ENCODE peak calls at places on chromosomes 11 and 22, in four cellular contexts. Y is head of caudate nucleus; B is naive thymus-derived CD4-positive, alpha-beta T cell; U is activated CD4-positive, alpha-beta T cell treated with anti-CD3 and anti-CD28 coated beads, Interleukin-2, amount 10 ng/mL, durations not matched to agents 7 days and 5 days. Z is an unnamed sample.

GRCh38 chr22:38298312-38299000 is 18.8 kb downstream of the CSNK1E start:
- DNase-seq in U (peak; percentile 31), Y (no peak), B (no peak), Z (no peak)

GRCh38 chr11:67613960-67614715 is 7.4 kb downstream of the NDUFV1 start:
- DNase-seq in Y (peak; percentile 63), B (peak; percentile 79), U (peak; percentile 87), Z (peak; percentile 37)

GRCh38 chr11:13134886-13135285 is 125.8 kb downstream of the RASSF10 start:
- DNase-seq in B (no peak), U (no peak), Y (no peak), Z (no peak)

GRCh38 chr11:89405629-89406028 is 85.5 kb downstream of the NOX4 start:
- DNase-seq in B (no peak), Y (no peak), U (no peak), Z (no peak)

GRCh38 chr11:18352581-18352980 is 30.2 kb downstream of the GTF2H1 start:
- DNase-seq in Y (no peak), B (no peak), U (no peak), Z (no peak)

GRCh38 chr11:27613670-27613950 is 86.6 kb downstream of the BDNF start:
- DNase-seq in Y (no peak), B (no peak), U (no peak), Z (no peak)

GRCh38 chr11:128467610-128468041 is 119.7 kb downstream of the ETS1 start:
- DNase-seq in U (peak; percentile 29), Y (peak; percentile 25), B (no peak), Z (no peak)

GRCh38 chr22:21020802-21021429 is 6.0 kb downstream of the P2RX6 start:
- DNase-seq in U (peak; percentile 43), B (no peak), Y (no peak), Z (no peak)

GRCh38 chr11:77127969-77128691 is at the start of gene MYO7A:
- DNase-seq in U (no peak), B (no peak), Y (peak; percentile 68), Z (no peak)

GRCh38 chr11:134079317-134079716 is 10.4 kb downstream of the JAM3 start:
- DNase-seq in U (no peak), Y (no peak), B (no peak), Z (no peak)

GRCh38 chr11:6240691-6241285 is 1.9 kb downstream of the CNGA4 start:
- DNase-seq in Y (no peak), U (no peak), B (no peak), Z (no peak)

GRCh38 chr11:9759519-9760179 is 95.8 kb downstream of the SWAP70 start:
- DNase-seq in B (no peak), Y (peak; percentile 94), U (peak; percentile 83), Z (peak; percentile 84)

GRCh38 chr11:72041364-72042058 is 38.8 kb downstream of the NUMA1 start:
- DNase-seq in B (peak; percentile 56), Y (peak; percentile 83), U (peak; percentile 34), Z (peak; percentile 81)

GRCh38 chr11:122910775-122911174 is 28.2 kb downstream of the JHY start:
- DNase-seq in Y (no peak), B (no peak), U (peak; percentile 18), Z (peak; percentile 21)

GRCh38 chr22:35681454-35682050 is 33.3 kb downstream of the APOL6 start:
- DNase-seq in U (no peak), Y (no peak), B (no peak), Z (no peak)

GRCh38 chr11:79237676-79238075 is 203.2 kb downstream of the TENM4 start:
- DNase-seq in B (no peak), U (no peak), Y (no peak), Z (no peak)

GRCh38 chr11:118607401-118608267 is at the start of gene PHLDB1:
- DNase-seq in Y (peak; percentile 82), B (peak; percentile 21), U (peak; percentile 30), Z (peak; percentile 70)

GRCh38 chr11:75270896-75271415 is 30.4 kb downstream of the TPBGL start:
- DNase-seq in U (peak; percentile 47), Y (no peak), B (peak; percentile 13), Z (no peak)

GRCh38 chr11:46290598-46291309 is 13.3 kb downstream of the CREB3L1 start:
- DNase-seq in B (no peak), U (no peak), Y (no peak), Z (no peak)

GRCh38 chr11:111729441-111729840 is 36.7 kb downstream of the PPP2R1B start:
- DNase-seq in U (no peak), Y (peak; percentile 26), B (no peak), Z (peak; percentile 44)

GRCh38 chr22:23838686-23839468 is at the start of gene DERL3:
- DNase-seq in B (peak; percentile 94), U (peak; percentile 97), Y (peak; percentile 96), Z (peak; percentile 92)

GRCh38 chr22:44151661-44152060 is 29.1 kb upstream of the PARVG start:
- DNase-seq in U (no peak), B (no peak), Y (no peak), Z (no peak)

GRCh38 chr11:65211293-65212105 is 29.8 kb downstream of the CAPN1 start:
- DNase-seq in U (no peak), B (no peak), Y (no peak), Z (no peak)

GRCh38 chr22:46754110-46754799 is 8.2 kb upstream of the TBC1D22A start:
- DNase-seq in Y (no peak), B (no peak), U (no peak), Z (no peak)

GRCh38 chr11:33344611-33345010 is 87.4 kb downstream of the HIPK3 start:
- DNase-seq in B (no peak), Y (no peak), U (no peak), Z (no peak)

GRCh38 chr11:10954184-10954583 is 96.3 kb upstream of the ZBED5 start:
- DNase-seq in Y (no peak), B (no peak), U (no peak), Z (no peak)

GRCh38 chr22:23820748-23821211 is 18.0 kb downstream of the DERL3 start:
- DNase-seq in B (no peak), U (peak; percentile 40), Y (no peak), Z (no peak)

GRCh38 chr22:38397189-38398097 is 57.6 kb downstream of the KCNJ4 start:
- DNase-seq in B (no peak), Y (peak; percentile 23), U (peak; percentile 18), Z (peak; percentile 36)

GRCh38 chr11:12625438-12626071 is 48.7 kb upstream of the TEAD1 start:
- DNase-seq in Y (no peak), B (no peak), U (no peak), Z (no peak)

Z was measured in cerebellar cortex.